ENCODE peak calls at places on chromosomes 3 and 15, in five cellular contexts. N, J, C, L and D are unnamed samples.

GRCh38 chr3:181717505-181717904 is 5.8 kb downstream of the SOX2 start:
- DNase-seq in N (no peak), J (no peak), C (peak), L (no peak), D (no peak)

GRCh38 chr15:68315495-68316007 is 38.0 kb downstream of the FEM1B start:
- DNase-seq in N (no peak), J (no peak), C (no peak), L (no peak), D (peak)

GRCh38 chr15:93948728-93949127 is 282.6 kb upstream of the MCTP2 start:
- DNase-seq in N (no peak), J (no peak), C (no peak), L (no peak), D (no peak)

GRCh38 chr3:153210660-153211059 is 48.6 kb downstream of the RAP2B start:
- DNase-seq in N (no peak), J (no peak), C (no peak), L (no peak), D (no peak)

GRCh38 chr3:192812736-192813383 is 85.5 kb upstream of the FGF12 start:
- DNase-seq in N (no peak), J (peak), C (peak), L (no peak), D (no peak)

GRCh38 chr15:95760508-95760907 is 570.0 kb upstream of the NR2F2 start:
- DNase-seq in N (no peak), J (no peak), C (no peak), L (peak), D (no peak)

GRCh38 chr15:58441376-58442070 is 9.7 kb downstream of the LIPC start:
- DNase-seq in N (peak), J (no peak), C (no peak), L (peak), D (no peak)

GRCh38 chr3:158765518-158766205 is 33.4 kb upstream of the RARRES1 start:
- DNase-seq in N (no peak), J (no peak), C (no peak), L (no peak), D (no peak)

GRCh38 chr3:172341482-172342059 is 106.7 kb downstream of the GHSR start:
- DNase-seq in N (no peak), J (peak), C (peak), L (peak), D (no peak)

GRCh38 chr15:99143655-99144610 is 39.1 kb downstream of the SYNM start:
- DNase-seq in N (peak), J (no peak), C (no peak), L (no peak), D (no peak)

GRCh38 chr3:17091895-17092294 is 207.1 kb downstream of the PLCL2 start:
- DNase-seq in N (no peak), J (no peak), C (no peak), L (no peak), D (no peak)

GRCh38 chr15:25787855-25788521 is 75.1 kb downstream of the ATP10A start:
- DNase-seq in N (no peak), J (peak), C (no peak), L (no peak), D (no peak)

GRCh38 chr3:149970716-149971402 is at the start of gene PFN2:
- DNase-seq in N (no peak), J (peak), C (peak), L (peak), D (no peak)

GRCh38 chr3:133531981-133532380 is 41.5 kb upstream of the CDV3 start:
- DNase-seq in N (no peak), J (no peak), C (no peak), L (peak), D (no peak)

GRCh38 chr3:24060055-24060454 is 115.0 kb downstream of the NR1D2 start:
- DNase-seq in N (peak), J (no peak), C (no peak), L (peak), D (no peak)

GRCh38 chr15:90585863-90586262 is 56.1 kb downstream of the CRTC3 start:
- DNase-seq in N (no peak), J (no peak), C (no peak), L (no peak), D (no peak)

GRCh38 chr3:148943531-148944200 is 47.7 kb upstream of the GYG1 start:
- DNase-seq in N (peak), J (peak), C (peak), L (peak), D (no peak)

GRCh38 chr3:83500422-83500821 is 1458.4 kb upstream of the CADM2 start:
- DNase-seq in N (no peak), J (no peak), C (no peak), L (peak), D (no peak)

GRCh38 chr3:127213381-127213918 is 20.5 kb downstream of the PRR23E start:
- DNase-seq in N (no peak), J (no peak), C (no peak), L (no peak), D (no peak)

GRCh38 chr3:142056656-142057330 is 92.6 kb downstream of the TFDP2 start:
- DNase-seq in N (no peak), J (no peak), C (no peak), L (no peak), D (no peak)

GRCh38 chr15:68990755-68991500 is 23.6 kb upstream of the NOX5 start:
- DNase-seq in N (no peak), J (no peak), C (no peak), L (no peak), D (no peak)

GRCh38 chr15:39130556-39131379 is 450.1 kb upstream of the THBS1 start:
- DNase-seq in N (no peak), J (no peak), C (no peak), L (peak), D (no peak)

GRCh38 chr3:184899953-184900595 is 88.1 kb downstream of the VPS8 start:
- DNase-seq in N (no peak), J (no peak), C (no peak), L (no peak), D (no peak)

GRCh38 chr3:182740710-182741109 is 52.6 kb upstream of the ATP11B start:
- DNase-seq in N (no peak), J (no peak), C (no peak), L (peak), D (no peak)

GRCh38 chr3:147404000-147404799 is 2.1 kb downstream of the ZIC4 start:
- DNase-seq in N (no peak), J (no peak), C (no peak), L (no peak), D (no peak)

GRCh38 chr3:58659051-58659675 is 7.4 kb downstream of the FAM3D start:
- DNase-seq in N (no peak), J (no peak), C (no peak), L (peak), D (no peak)

GRCh38 chr3:171833006-171833405 is 10.1 kb upstream of the TMEM212 start:
- DNase-seq in N (no peak), J (no peak), C (no peak), L (no peak), D (no peak)

GRCh38 chr3:125212096-125212508 is 446 bp downstream of the SLC12A8 start:
- DNase-seq in N (no peak), J (no peak), C (no peak), L (no peak), D (no peak)

GRCh38 chr3:159860269-159860668 is 128.4 kb upstream of the IL12A start:
- DNase-seq in N (no peak), J (no peak), C (no peak), L (no peak), D (no peak)

GRCh38 chr3:181712505-181713299 is 977 bp downstream of the SOX2 start:
- DNase-seq in N (no peak), J (peak), C (peak), L (peak), D (no peak)

GRCh38 chr3:195394700-195395099 is 48.1 kb downstream of the ACAP2 start:
- DNase-seq in N (no peak), J (no peak), C (no peak), L (no peak), D (no peak)

GRCh38 chr3:123635717-123636116 is 50.9 kb upstream of the HACD2 start:
- DNase-seq in N (no peak), J (no peak), C (no peak), L (no peak), D (no peak)

GRCh38 chr15:74535388-74536084 is 5.5 kb upstream of the ARID3B start:
- DNase-seq in N (no peak), J (no peak), C (no peak), L (no peak), D (no peak)

GRCh38 chr15:31390029-31390428 is 63.4 kb downstream of the KLF13 start:
- DNase-seq in N (no peak), J (no peak), C (no peak), L (no peak), D (no peak)

GRCh38 chr15:58864602-58865419 is 68.7 kb downstream of the SLTM start:
- DNase-seq in N (no peak), J (peak), C (no peak), L (no peak), D (no peak)

GRCh38 chr3:147118611-147119010 is 287.7 kb downstream of the ZIC4 start:
- DNase-seq in N (no peak), J (no peak), C (no peak), L (no peak), D (no peak)

GRCh38 chr3:42013652-42014442 is 51.9 kb upstream of the ULK4 start:
- DNase-seq in N (no peak), J (peak), C (no peak), L (no peak), D (no peak)